ENCODE peak calls at places on chromosomes 4 and X, in four cellular contexts. I, X, C and O are unnamed samples.

GRCh38 chr4:33658971-33659370 is 2585.3 kb downstream of the ARAP2 start:
- DNase-seq in I (no peak), X (no peak), C (no peak), O (no peak)

GRCh38 chr4:150006197-150006596 is 72.0 kb upstream of the DCLK2 start:
- DNase-seq in I (no peak), X (no peak), C (no peak), O (no peak)

GRCh38 chrX:119539872-119540271 is 25.3 kb downstream of the STEEP1 start:
- DNase-seq in I (no peak), X (no peak), C (no peak), O (no peak)

GRCh38 chr4:17128268-17128667 is 229.8 kb upstream of the LDB2 start:
- DNase-seq in I (no peak), X (no peak), C (no peak), O (no peak)

GRCh38 chr4:10020106-10020505 is 1.2 kb downstream of the SLC2A9 start:
- DNase-seq in I (no peak), X (no peak), C (no peak), O (no peak)

GRCh38 chr4:53920116-53920515 is 144.3 kb downstream of the CHIC2 start:
- DNase-seq in I (no peak), X (no peak), C (no peak), O (no peak)

GRCh38 chr4:85818700-85819099 is 343.8 kb downstream of the ARHGAP24 start:
- DNase-seq in I (no peak), X (no peak), C (no peak), O (no peak)

GRCh38 chr4:29311231-29311630 is 1408.9 kb upstream of the PCDH7 start:
- DNase-seq in I (peak), X (no peak), C (no peak), O (no peak)

GRCh38 chr4:152073738-152074137 is 312.9 kb upstream of the GATB start:
- DNase-seq in I (no peak), X (no peak), C (no peak), O (no peak)

GRCh38 chr4:17276821-17277220 is 235.1 kb downstream of the QDPR start:
- DNase-seq in I (peak), X (no peak), C (no peak), O (peak)

GRCh38 chr4:154450971-154451370 is 40.6 kb downstream of the DCHS2 start:
- DNase-seq in I (no peak), X (no peak), C (no peak), O (no peak)

GRCh38 chrX:40094900-40095587 is 2.7 kb downstream of the BCOR start:
- DNase-seq in I (no peak), X (no peak), C (no peak), O (no peak)

GRCh38 chr4:24013666-24014422 is 124.0 kb upstream of the PPARGC1A start:
- DNase-seq in I (no peak), X (no peak), C (no peak), O (no peak)

GRCh38 chr4:153758688-153759406 is 977 bp downstream of the RNF175 start:
- DNase-seq in I (no peak), X (no peak), C (no peak), O (no peak)

GRCh38 chr4:10169839-10170387 is 53.3 kb upstream of the WDR1 start:
- DNase-seq in I (no peak), X (no peak), C (no peak), O (no peak)

GRCh38 chr4:16752150-16752549 is 146.3 kb downstream of the LDB2 start:
- DNase-seq in I (no peak), X (no peak), C (no peak), O (peak)

GRCh38 chrX:23803931-23804381 is 21.0 kb downstream of the SAT1 start:
- DNase-seq in I (peak), X (peak), C (no peak), O (no peak)

GRCh38 chrX:153561337-153561736 is 37.6 kb downstream of the CCNQ start:
- DNase-seq in I (no peak), X (no peak), C (no peak), O (no peak)

GRCh38 chr4:95181446-95182306 is 367.1 kb downstream of the UNC5C start:
- DNase-seq in I (peak), X (no peak), C (no peak), O (no peak)

GRCh38 chr4:159002950-159003349 is 99.9 kb upstream of the RAPGEF2 start:
- DNase-seq in I (peak), X (no peak), C (no peak), O (no peak)

GRCh38 chr4:159227984-159228383 is 125.1 kb downstream of the RAPGEF2 start:
- DNase-seq in I (peak), X (peak), C (no peak), O (peak)

GRCh38 chrX:137052641-137053235 is 18.9 kb upstream of the GPR101 start:
- DNase-seq in I (no peak), X (no peak), C (no peak), O (no peak)

GRCh38 chrX:6383488-6383887 is 151.4 kb downstream of the VCX3A start:
- DNase-seq in I (no peak), X (no peak), C (no peak), O (no peak)

GRCh38 chr4:166896254-166896653 is 338.0 kb downstream of the SPOCK3 start:
- DNase-seq in I (no peak), X (no peak), C (no peak), O (no peak)

GRCh38 chrX:38987135-38987780 is 186.0 kb downstream of the MID1IP1 start:
- DNase-seq in I (no peak), X (no peak), C (no peak), O (peak)

GRCh38 chr4:6232836-6233785 is 32.8 kb upstream of the JAKMIP1 start:
- DNase-seq in I (no peak), X (no peak), C (no peak), O (no peak)